ENCODE peak calls at places on chromosomes 7 and 10, in five cellular contexts. G is neuronal stem cell, E is fibroblast of lung, L is astrocyte, T is IMR-90. Q is an unnamed sample. For H3K9me3, the result is how much of the 10 kb centered on the place peaks cover.

GRCh38 chr7:131538071-131538790 is 18.2 kb downstream of the PODXL start:
- DNase-seq in G (no peak), E (peak), L (peak), T (peak), Q (no peak)

GRCh38 chr10:103982639-103983038 is 15.7 kb downstream of the SLK start:
- DNase-seq in G (peak), E (no peak), L (no peak), T (no peak), Q (peak)

GRCh38 chr7:128727239-128727638 is 11.9 kb upstream of the CALU start:
- DNase-seq in G (no peak), E (no peak), L (no peak), T (no peak), Q (no peak)

GRCh38 chr10:83212632-83213349 is 926.5 kb upstream of the GHITM start:
- DNase-seq in G (no peak), E (peak), L (peak), T (no peak), Q (no peak)

GRCh38 chr7:46478046-46478445 is 557.0 kb upstream of the IGFBP3 start:
- DNase-seq in G (no peak), E (peak), L (peak), T (peak), Q (no peak)

GRCh38 chr10:80410578-80411145 is 2.3 kb downstream of the PRXL2A start:
- DNase-seq in G (no peak), E (no peak), L (no peak), T (no peak), Q (no peak)

GRCh38 chr10:70835895-70836294 is 20.1 kb downstream of the SGPL1 start:
- DNase-seq in G (no peak), E (peak), L (peak), T (peak), Q (no peak)

GRCh38 chr10:19904202-19904661 is 88.0 kb downstream of the PLXDC2 start:
- DNase-seq in G (no peak), E (peak), L (peak), T (peak), Q (no peak)

GRCh38 chr7:25633420-25633819 is 405.1 kb upstream of the NPVF start:
- DNase-seq in G (no peak), E (no peak), L (no peak), T (no peak), Q (no peak)

GRCh38 chr10:131874991-131875451 is 25.8 kb upstream of the PPP2R2D start:
- DNase-seq in G (peak), E (peak), L (peak), T (peak), Q (peak)

GRCh38 chr10:87957702-87958101 is 94.3 kb downstream of the PTEN start:
- DNase-seq in G (no peak), E (no peak), L (no peak), T (no peak), Q (no peak)

GRCh38 chr7:134593530-134594392 is 44.9 kb downstream of the AKR1B15 start:
- DNase-seq in G (no peak), E (peak), L (peak), T (peak), Q (no peak)

GRCh38 chr7:2017914-2018785 is 214.6 kb downstream of the MAD1L1 start:
- DNase-seq in G (no peak), E (no peak), L (no peak), T (no peak), Q (no peak)

GRCh38 chr10:48587819-48588218 is 17.1 kb downstream of the ARHGAP22 start:
- DNase-seq in G (no peak), E (no peak), L (no peak), T (no peak), Q (no peak)

GRCh38 chr10:132329565-132330485 is 2.2 kb upstream of the LRRC27 start:
- DNase-seq in G (no peak), E (peak), L (peak), T (peak), Q (no peak)

GRCh38 chr10:114319406-114320248 is 80.6 kb downstream of the VWA2 start:
- DNase-seq in G (no peak), E (no peak), L (no peak), T (no peak), Q (no peak)

GRCh38 chr7:4216016-4216415 is 466.1 kb upstream of the FOXK1 start:
- DNase-seq in G (no peak), E (no peak), L (no peak), T (no peak), Q (no peak)

GRCh38 chr10:132136097-132136521 is 50.6 kb upstream of the DPYSL4 start:
- DNase-seq in G (no peak), E (no peak), L (no peak), T (no peak), Q (no peak)

GRCh38 chr7:73707045-73707631 is 12.3 kb downstream of the STX1A start:
- DNase-seq in G (no peak), E (no peak), L (no peak), T (no peak), Q (no peak)

GRCh38 chr7:102392332-102392731 is 3.8 kb upstream of the PRKRIP1 start:
- DNase-seq in G (no peak), E (no peak), L (no peak), T (no peak), Q (no peak)

GRCh38 chr10:11337516-11337915 is 273.9 kb downstream of the USP6NL start:
- DNase-seq in G (no peak), E (no peak), L (no peak), T (no peak), Q (peak)

GRCh38 chr7:71311576-71311975 is 179.6 kb downstream of the GALNT17 start:
- DNase-seq in G (no peak), E (no peak), L (no peak), T (no peak), Q (no peak)

GRCh38 chr10:86269332-86269731 is 97.3 kb downstream of the GRID1 start:
- DNase-seq in G (no peak), E (no peak), L (no peak), T (no peak), Q (peak)

GRCh38 chr7:39252916-39253315 is 275.2 kb downstream of the POU6F2 start:
- DNase-seq in G (peak), E (peak), L (peak), T (peak), Q (peak)

GRCh38 chr7:122884186-122884585 is 2.1 kb downstream of the CADPS2 start:
- DNase-seq in G (peak), E (no peak), L (no peak), T (no peak), Q (no peak)

GRCh38 chr7:132307465-132307864 is 268.8 kb downstream of the PLXNA4 start:
- DNase-seq in G (no peak), E (no peak), L (no peak), T (no peak), Q (peak)

GRCh38 chr7:70325509-70326101 is 727.3 kb downstream of the AUTS2 start:
- DNase-seq in G (no peak), E (peak), L (peak), T (peak), Q (no peak)

GRCh38 chr7:68783671-68784070 is 814.6 kb upstream of the AUTS2 start:
- DNase-seq in G (no peak), E (peak), L (peak), T (peak), Q (no peak)

GRCh38 chr7:17336168-17336567 is 37.7 kb downstream of the AHR start:
- DNase-seq in G (no peak), E (no peak), L (no peak), T (no peak), Q (no peak)

GRCh38 chr7:94301024-94301588 is 93.6 kb upstream of the COL1A2 start:
- DNase-seq in G (peak), E (peak), L (peak), T (peak), Q (peak)

GRCh38 chr10:67969875-67970274 is 85.4 kb downstream of the SIRT1 start:
- DNase-seq in G (no peak), E (peak), L (peak), T (peak), Q (no peak)

GRCh38 chr10:104345941-104346340 is 7.7 kb upstream of the ITPRIP start:
- DNase-seq in G (no peak), E (no peak), L (no peak), T (no peak), Q (no peak)

GRCh38 chr7:155167706-155168365 is 97.7 kb downstream of the HTR5A start:
- DNase-seq in G (no peak), E (no peak), L (no peak), T (no peak), Q (no peak)
- H3K4me3 ChIP-seq in G (no peak), E (no peak), L (no peak), T (no peak), Q (no peak)

GRCh38 chr10:38740102-38740501 is 646.0 kb downstream of the ZNF37A start:
- DNase-seq in G (no peak), E (no peak), L (no peak), T (no peak), Q (no peak)
- H3K9me3 ChIP-seq in G (under half), E (under half), L (under half), T (under half), Q (under half)

GRCh38 chr7:120856198-120856597 is 1.7 kb downstream of the TSPAN12 start:
- DNase-seq in G (no peak), E (no peak), L (no peak), T (no peak), Q (no peak)
- H3K9ac ChIP-seq in G (no peak), E (no peak), L (no peak), T (no peak), Q (peak)

DNA sequence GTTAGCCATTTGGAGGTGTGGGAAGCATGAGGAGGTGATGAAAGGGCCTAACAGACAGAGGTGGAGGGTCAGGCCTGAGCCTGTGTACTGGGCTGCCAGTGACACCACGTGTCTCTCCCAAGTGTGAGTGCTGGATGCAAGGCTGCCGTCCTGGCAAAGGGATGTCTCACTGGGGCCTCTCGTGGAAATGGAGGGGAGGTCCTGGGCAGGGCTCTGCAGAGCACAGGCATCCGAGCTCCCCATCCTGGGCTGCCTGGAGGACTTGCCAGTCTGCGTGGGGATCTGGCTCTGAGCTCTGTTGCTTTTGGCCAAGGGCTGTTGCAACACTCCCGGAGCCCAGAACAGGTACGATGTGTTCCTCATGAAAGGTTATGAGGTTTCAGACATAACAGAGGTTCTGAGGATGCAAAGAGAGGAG is 77.3 kb downstream of the GRK5 start:
- DNase-seq in G (no peak), E (no peak), L (no peak), T (no peak), Q (no peak)
- H3K4me3 ChIP-seq in G (no peak), E (no peak), L (no peak), T (no peak), Q (no peak)

DNA sequence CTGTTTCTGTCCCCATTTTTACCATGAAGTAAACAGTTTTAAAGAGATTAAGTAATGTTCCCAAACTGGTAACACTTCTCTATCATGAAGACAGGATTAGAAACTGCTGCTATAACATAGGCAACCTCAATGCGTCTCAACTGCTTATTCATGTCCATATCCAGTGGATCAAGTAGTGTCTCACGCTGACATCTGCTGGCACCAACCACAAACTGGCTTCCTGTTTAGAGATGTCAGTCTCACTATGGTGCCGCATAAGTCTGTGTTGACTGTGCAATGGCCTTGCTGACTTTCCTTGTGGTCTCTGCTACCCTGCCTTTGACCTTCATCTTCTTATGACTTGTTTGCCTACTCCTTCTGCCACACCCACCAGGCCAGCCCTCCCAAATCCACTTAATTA is 369.6 kb upstream of the DPP6 start:
- DNase-seq in G (peak), E (no peak), L (no peak), T (no peak), Q (peak)
- H3K9me3 ChIP-seq in G (under half), E (under half), L (under half), T (under half), Q (half or more)

GRCh38 chr10:124150807-124151417 is 57.5 kb upstream of the CHST15 start:
- DNase-seq in G (no peak), E (no peak), L (no peak), T (no peak), Q (peak)
- H3K9ac ChIP-seq in G (no peak), E (no peak), L (no peak), T (no peak), Q (no peak)

GRCh38 chr7:24328050-24328449 is 44.1 kb downstream of the NPY start:
- DNase-seq in G (no peak), E (no peak), L (no peak), T (no peak), Q (no peak)

GRCh38 chr7:24323961-24324480 is 40.0 kb downstream of the NPY start:
- DNase-seq in G (no peak), E (no peak), L (no peak), T (no peak), Q (no peak)

DNA sequence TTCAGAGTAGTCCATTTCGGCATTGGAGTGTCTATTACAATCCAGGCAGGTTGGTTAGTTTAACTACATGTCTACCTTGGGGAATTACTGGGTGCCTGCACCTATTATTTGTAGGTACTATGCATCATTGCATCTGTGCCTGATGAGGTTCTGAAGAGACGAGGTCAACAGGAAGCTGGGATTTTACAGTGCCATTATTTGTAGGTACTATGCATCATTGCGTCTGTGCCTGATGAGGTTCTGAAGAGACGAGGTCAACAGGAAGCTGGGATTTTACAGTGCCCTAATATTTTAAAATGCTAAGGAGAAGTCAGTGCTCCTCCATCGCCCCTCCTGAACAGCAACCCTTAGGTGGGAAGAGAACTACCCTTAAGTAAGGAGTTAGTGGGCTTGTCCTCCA is 41.7 kb downstream of the NPY start:
- DNase-seq in G (no peak), E (no peak), L (no peak), T (no peak), Q (no peak)
- H3K4me3 ChIP-seq in G (no peak), E (no peak), L (no peak), T (no peak), Q (no peak)